ENCODE peak calls at places on chromosomes 3 and 15, in five cellular contexts. One of them, this sample, is unnamed.

GRCh38 chr15:80840173-80841130 is 61.3 kb downstream of the CEMIP start:
- DNase-seq in fibroblast of pulmonary artery: no peak
- DNase-seq in GM20000: no peak
- DNase-seq in B cell: no peak
- DNase-seq in heart right ventricle: no peak
- DNase-seq in this sample: no peak

GRCh38 chr3:48478631-48479555 is 25.1 kb downstream of the SHISA5 start:
- DNase-seq in B cell: peak
- DNase-seq in heart right ventricle: no peak
- DNase-seq in fibroblast of pulmonary artery: no peak
- DNase-seq in GM20000: no peak
- DNase-seq in this sample: peak

GRCh38 chr3:183400352-183400751 is 28.1 kb downstream of the MCF2L2 start:
- DNase-seq in GM20000: no peak
- DNase-seq in heart right ventricle: no peak
- DNase-seq in fibroblast of pulmonary artery: no peak
- DNase-seq in B cell: no peak
- DNase-seq in this sample: no peak

GRCh38 chr3:52834871-52835501 is at the start of gene MUSTN1:
- DNase-seq in GM20000: no peak
- DNase-seq in fibroblast of pulmonary artery: peak
- DNase-seq in heart right ventricle: peak
- DNase-seq in B cell: no peak
- DNase-seq in this sample: no peak

GRCh38 chr3:107413264-107413663 is 36.0 kb downstream of the CCDC54 start:
- DNase-seq in fibroblast of pulmonary artery: no peak
- DNase-seq in GM20000: no peak
- DNase-seq in heart right ventricle: no peak
- DNase-seq in B cell: no peak
- DNase-seq in this sample: no peak

GRCh38 chr15:57460208-57460816 is 84.0 kb downstream of the CGNL1 start:
- DNase-seq in GM20000: no peak
- DNase-seq in B cell: no peak
- DNase-seq in heart right ventricle: no peak
- DNase-seq in fibroblast of pulmonary artery: no peak
- DNase-seq in this sample: no peak

GRCh38 chr15:52678468-52679231 is 538 bp downstream of the ATOSA start:
- DNase-seq in B cell: peak
- DNase-seq in fibroblast of pulmonary artery: peak
- DNase-seq in GM20000: peak
- DNase-seq in heart right ventricle: peak
- DNase-seq in this sample: peak

GRCh38 chr3:26623409-26624208 is 1.0 kb downstream of the LRRC3B start:
- DNase-seq in GM20000: no peak
- DNase-seq in heart right ventricle: no peak
- DNase-seq in B cell: no peak
- DNase-seq in fibroblast of pulmonary artery: no peak
- DNase-seq in this sample: no peak

GRCh38 chr3:158709666-158710083 is 22.6 kb downstream of the RARRES1 start:
- DNase-seq in GM20000: no peak
- DNase-seq in fibroblast of pulmonary artery: peak
- DNase-seq in B cell: no peak
- DNase-seq in heart right ventricle: no peak
- DNase-seq in this sample: no peak

GRCh38 chr3:192207661-192208060 is 519.7 kb downstream of the FGF12 start:
- DNase-seq in fibroblast of pulmonary artery: no peak
- DNase-seq in B cell: no peak
- DNase-seq in heart right ventricle: peak
- DNase-seq in GM20000: no peak
- DNase-seq in this sample: no peak

GRCh38 chr3:12990781-12991480 is 82.3 kb downstream of the IQSEC1 start:
- DNase-seq in heart right ventricle: no peak
- DNase-seq in GM20000: no peak
- DNase-seq in B cell: no peak
- DNase-seq in fibroblast of pulmonary artery: peak
- DNase-seq in this sample: no peak

GRCh38 chr3:101077361-101078011 is 84.3 kb upstream of the ABI3BP start:
- DNase-seq in B cell: no peak
- DNase-seq in fibroblast of pulmonary artery: peak
- DNase-seq in GM20000: no peak
- DNase-seq in heart right ventricle: no peak
- DNase-seq in this sample: no peak

GRCh38 chr3:51739100-51739499 is 32.2 kb downstream of the GRM2 start:
- DNase-seq in GM20000: no peak
- DNase-seq in B cell: no peak
- DNase-seq in heart right ventricle: no peak
- DNase-seq in fibroblast of pulmonary artery: no peak
- DNase-seq in this sample: no peak

GRCh38 chr3:37920156-37920686 is 58.5 kb downstream of the CTDSPL start:
- DNase-seq in GM20000: no peak
- DNase-seq in B cell: no peak
- DNase-seq in fibroblast of pulmonary artery: no peak
- DNase-seq in heart right ventricle: no peak
- DNase-seq in this sample: no peak

GRCh38 chr15:53872410-53872809 is 105.8 kb upstream of the UNC13C start:
- DNase-seq in B cell: no peak
- DNase-seq in heart right ventricle: no peak
- DNase-seq in GM20000: no peak
- DNase-seq in fibroblast of pulmonary artery: no peak
- DNase-seq in this sample: no peak

GRCh38 chr3:31908391-31909097 is 72.5 kb downstream of the OSBPL10 start:
- DNase-seq in heart right ventricle: no peak
- DNase-seq in fibroblast of pulmonary artery: no peak
- DNase-seq in GM20000: no peak
- DNase-seq in B cell: no peak
- DNase-seq in this sample: no peak

GRCh38 chr3:159130108-159130507 is 328.3 kb downstream of the MFSD1 start:
- DNase-seq in GM20000: no peak
- DNase-seq in fibroblast of pulmonary artery: no peak
- DNase-seq in B cell: peak
- DNase-seq in heart right ventricle: no peak
- DNase-seq in this sample: no peak

GRCh38 chr3:19632099-19633074 is 301.6 kb downstream of the EFHB start:
- DNase-seq in B cell: no peak
- DNase-seq in fibroblast of pulmonary artery: no peak
- DNase-seq in GM20000: no peak
- DNase-seq in heart right ventricle: no peak
- DNase-seq in this sample: no peak

GRCh38 chr3:127150915-127151564 is 41.9 kb upstream of the PRR23E start:
- DNase-seq in heart right ventricle: no peak
- DNase-seq in fibroblast of pulmonary artery: no peak
- DNase-seq in B cell: no peak
- DNase-seq in GM20000: no peak
- DNase-seq in this sample: no peak

GRCh38 chr3:23916152-23916885 is 471 bp downstream of the NKIRAS1 start:
- DNase-seq in B cell: no peak
- DNase-seq in fibroblast of pulmonary artery: no peak
- DNase-seq in GM20000: no peak
- DNase-seq in heart right ventricle: no peak
- DNase-seq in this sample: no peak
- TF ChIP-seq CTCF in B cell: no peak
- TF ChIP-seq CTCF in fibroblast of pulmonary artery: no peak
- TF ChIP-seq CTCF in GM20000: no peak
- TF ChIP-seq CTCF in heart right ventricle: no peak
- TF ChIP-seq CTCF in this sample: no peak

GRCh38 chr15:20644026-20644425 is 102.4 kb upstream of the GOLGA6L6 start:
- DNase-seq in heart right ventricle: no peak
- DNase-seq in GM20000: no peak
- DNase-seq in B cell: no peak
- DNase-seq in fibroblast of pulmonary artery: no peak
- DNase-seq in this sample: no peak

GRCh38 chr15:20644896-20645295 is 103.3 kb upstream of the GOLGA6L6 start:
- DNase-seq in B cell: no peak
- DNase-seq in GM20000: no peak
- DNase-seq in fibroblast of pulmonary artery: no peak
- DNase-seq in heart right ventricle: no peak
- DNase-seq in this sample: no peak

GRCh38 chr15:20645956-20646355 is 104.4 kb upstream of the GOLGA6L6 start:
- DNase-seq in B cell: peak
- DNase-seq in heart right ventricle: no peak
- DNase-seq in fibroblast of pulmonary artery: no peak
- DNase-seq in GM20000: peak
- DNase-seq in this sample: peak

GRCh38 chr15:20642054-20642767 is 100.6 kb upstream of the GOLGA6L6 start:
- DNase-seq in fibroblast of pulmonary artery: no peak
- DNase-seq in heart right ventricle: no peak
- DNase-seq in GM20000: no peak
- DNase-seq in B cell: no peak
- DNase-seq in this sample: no peak

GRCh38 chr15:20643024-20643770 is 101.6 kb upstream of the GOLGA6L6 start:
- DNase-seq in heart right ventricle: no peak
- DNase-seq in GM20000: no peak
- DNase-seq in B cell: no peak
- DNase-seq in fibroblast of pulmonary artery: no peak
- DNase-seq in this sample: no peak
- TF ChIP-seq CTCF in heart right ventricle: no peak
- TF ChIP-seq CTCF in GM20000: no peak
- TF ChIP-seq CTCF in B cell: no peak
- TF ChIP-seq CTCF in fibroblast of pulmonary artery: no peak
- TF ChIP-seq CTCF in this sample: peak

DNA sequence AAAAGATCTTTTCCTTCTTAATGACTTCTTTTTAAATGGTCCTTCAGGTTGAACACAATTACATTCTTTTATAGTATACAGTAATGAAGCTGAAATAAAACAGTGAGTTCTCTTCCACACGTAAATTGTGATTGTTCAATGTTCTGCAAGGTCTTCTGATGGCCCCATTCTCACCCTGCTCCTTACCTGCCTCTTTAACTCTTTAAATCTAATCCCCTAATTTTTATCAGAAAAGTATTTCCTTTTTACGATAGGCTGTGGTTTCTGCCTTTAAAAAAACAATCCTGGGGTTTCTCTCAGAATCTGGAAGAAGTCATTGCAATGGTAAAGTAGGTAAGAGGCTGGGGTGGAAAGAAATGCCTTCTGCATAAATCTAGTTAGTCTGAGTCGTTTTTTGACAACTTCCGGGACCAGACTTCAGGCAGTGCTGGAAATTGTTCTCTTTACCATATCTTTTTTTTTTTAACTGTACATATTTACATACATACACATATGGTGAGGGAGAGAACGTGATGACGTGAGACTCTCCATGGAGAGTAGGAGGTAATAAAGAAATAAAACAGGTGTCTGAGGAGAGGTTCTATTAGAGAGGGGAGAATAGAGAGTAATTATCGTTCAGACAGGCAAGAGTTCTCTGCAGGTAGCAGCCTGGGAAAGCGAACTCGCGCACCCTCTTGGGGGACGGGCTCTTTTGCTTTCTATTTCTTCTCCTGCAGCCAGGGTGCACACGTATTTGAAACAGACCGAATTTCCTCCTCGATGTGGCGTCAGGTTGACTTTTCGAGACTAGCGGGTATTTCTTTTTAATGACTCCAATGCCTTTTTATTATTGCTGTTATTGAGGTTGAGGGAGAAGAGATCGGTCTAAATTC is at the start of gene SIDT1:
- DNase-seq in GM20000: peak
- DNase-seq in heart right ventricle: no peak
- DNase-seq in B cell: peak
- DNase-seq in fibroblast of pulmonary artery: no peak
- DNase-seq in this sample: peak
- TF ChIP-seq CTCF in GM20000: no peak
- TF ChIP-seq CTCF in heart right ventricle: no peak
- TF ChIP-seq CTCF in B cell: no peak
- TF ChIP-seq CTCF in fibroblast of pulmonary artery: peak
- TF ChIP-seq CTCF in this sample: no peak

GRCh38 chr15:77698481-77698880 is 65.8 kb upstream of the LINGO1 start:
- DNase-seq in GM20000: no peak
- DNase-seq in B cell: no peak
- DNase-seq in heart right ventricle: no peak
- DNase-seq in fibroblast of pulmonary artery: no peak
- DNase-seq in this sample: no peak

GRCh38 chr15:77697893-77698292 is 65.2 kb upstream of the LINGO1 start:
- DNase-seq in GM20000: no peak
- DNase-seq in heart right ventricle: no peak
- DNase-seq in fibroblast of pulmonary artery: no peak
- DNase-seq in B cell: no peak
- DNase-seq in this sample: no peak

GRCh38 chr15:77696871-77697270 is 64.2 kb upstream of the LINGO1 start:
- DNase-seq in GM20000: no peak
- DNase-seq in heart right ventricle: no peak
- DNase-seq in fibroblast of pulmonary artery: no peak
- DNase-seq in B cell: no peak
- DNase-seq in this sample: no peak

GRCh38 chr15:77695548-77695947 is 62.8 kb upstream of the LINGO1 start:
- DNase-seq in heart right ventricle: no peak
- DNase-seq in fibroblast of pulmonary artery: no peak
- DNase-seq in B cell: no peak
- DNase-seq in GM20000: no peak
- DNase-seq in this sample: no peak

GRCh38 chr15:77696006-77696631 is 63.4 kb upstream of the LINGO1 start:
- DNase-seq in fibroblast of pulmonary artery: no peak
- DNase-seq in GM20000: no peak
- DNase-seq in B cell: no peak
- DNase-seq in heart right ventricle: no peak
- DNase-seq in this sample: no peak
- TF ChIP-seq CTCF in fibroblast of pulmonary artery: no peak
- TF ChIP-seq CTCF in GM20000: no peak
- TF ChIP-seq CTCF in B cell: no peak
- TF ChIP-seq CTCF in heart right ventricle: no peak
- TF ChIP-seq CTCF in this sample: no peak